ENCODE peak calls at places on chromosomes 1 and 21, in ten cellular contexts. T is esophagus squamous epithelium; P is pancreas; G is AG08396; L is iris pigment epithelial cell; O is stimulated activated CD4-positive, alpha-beta T cell treated with anti-CD3 and anti-CD28 coated beads, TNF-alpha, amount 100 ng/mL, for 48 hours; F is Daoy; B is bronchial epithelial cell; H is CD8-positive, alpha-beta T cell; U is NCI-H345. Q is an unnamed sample.

GRCh38 chr1:6241107-6241886 is 2.7 kb upstream of the HES3 start:
- DNase-seq in F (peak; percentile 4), U (no peak), H (no peak), P (peak; percentile 51), G (no peak), O (no peak), L (no peak), B (no peak), T (no peak), Q (no peak)

GRCh38 chr1:243236604-243237252 is 18.4 kb downstream of the CEP170 start:
- DNase-seq in G (no peak), F (no peak), O (no peak), U (no peak), L (no peak), T (no peak), B (no peak), P (no peak), H (no peak), Q (no peak)

GRCh38 chr1:153470707-153471106 is 10.3 kb upstream of the S100A7 start:
- DNase-seq in H (no peak), F (peak; percentile 18), G (no peak), B (peak; percentile 55), P (no peak), U (no peak), T (no peak), O (no peak), L (no peak), Q (no peak)

GRCh38 chr21:25639922-25640670 is 1.0 kb downstream of the JAM2 start:
- DNase-seq in H (no peak), B (no peak), L (no peak), G (peak; percentile 18), U (peak; percentile 17), P (no peak), F (peak; percentile 43), O (no peak), T (no peak), Q (no peak)

GRCh38 chr1:42784946-42785693 is at the start of gene TMEM269:
- DNase-seq in O (no peak), F (peak; percentile 17), T (no peak), L (peak; percentile 10), H (peak; percentile 36), G (no peak), U (no peak), P (peak; percentile 63), B (no peak), Q (no peak)

GRCh38 chr1:232578681-232579195 is 51.2 kb downstream of the SIPA1L2 start:
- DNase-seq in F (no peak), G (no peak), L (no peak), B (no peak), P (no peak), U (no peak), H (no peak), O (no peak), T (no peak), Q (no peak)

GRCh38 chr1:55524013-55524412 is 308.8 kb upstream of the USP24 start:
- DNase-seq in T (no peak), P (no peak), O (no peak), U (no peak), G (no peak), B (no peak), H (no peak), L (no peak), F (no peak), Q (no peak)

GRCh38 chr1:33267468-33268205 is 11.3 kb downstream of the ZNF362 start:
- DNase-seq in T (no peak), U (no peak), F (no peak), L (no peak), O (no peak), P (no peak), B (peak; percentile 74), G (no peak), H (no peak), Q (no peak)

GRCh38 chr1:13956386-13956785 is 256.4 kb downstream of the PRDM2 start:
- DNase-seq in L (peak; percentile 5), P (no peak), B (no peak), H (no peak), G (no peak), F (peak; percentile 35), O (no peak), U (no peak), T (no peak), Q (no peak)

GRCh38 chr1:232629250-232630046 is 485 bp downstream of the SIPA1L2 start:
- DNase-seq in O (no peak), G (peak; percentile 14), B (no peak), P (peak; percentile 88), H (no peak), L (no peak), T (no peak), U (peak; percentile 34), F (peak; percentile 59), Q (no peak)

GRCh38 chr21:29256125-29256895 is 42.4 kb upstream of the BACH1 start:
- DNase-seq in T (no peak), O (no peak), L (no peak), G (no peak), U (peak; percentile 26), P (no peak), H (no peak), B (peak; percentile 61), F (no peak), Q (peak; percentile 52)

GRCh38 chr21:21232320-21232719 is 234.1 kb downstream of the NCAM2 start:
- DNase-seq in U (peak; percentile 34), F (peak; percentile 8), G (peak; percentile 5), O (no peak), B (peak; percentile 9), L (peak; percentile 54), T (no peak), H (no peak), P (no peak), Q (no peak)

GRCh38 chr1:6003568-6004411 is 11.6 kb upstream of the NPHP4 start:
- DNase-seq in B (no peak), P (peak; percentile 18), O (no peak), H (no peak), U (peak; percentile 91), F (no peak), G (no peak), L (no peak), T (no peak), Q (peak; percentile 46)

GRCh38 chr1:156826596-156826995 is 9.9 kb upstream of the SH2D2A start:
- DNase-seq in F (no peak), P (no peak), H (no peak), L (no peak), B (no peak), O (no peak), G (no peak), T (no peak), U (no peak), Q (no peak)

GRCh38 chr1:202076050-202076511 is 46.6 kb upstream of the GPR37L1 start:
- DNase-seq in O (no peak), G (no peak), T (no peak), F (no peak), H (no peak), U (peak; percentile 37), B (no peak), L (no peak), P (no peak), Q (peak; percentile 82)

GRCh38 chr1:228308085-228308601 is 98.5 kb downstream of the TRIM11 start:
- DNase-seq in F (no peak), O (no peak), L (no peak), B (no peak), P (no peak), G (no peak), U (no peak), T (no peak), H (no peak), Q (no peak)

GRCh38 chr1:26290061-26290415 is 10.2 kb downstream of the SH3BGRL3 start:
- DNase-seq in B (no peak), P (no peak), F (no peak), U (no peak), O (no peak), L (no peak), G (no peak), T (no peak), H (no peak), Q (no peak)

GRCh38 chr1:89833183-89834077 is 12.6 kb downstream of the LRRC8D start:
- DNase-seq in T (no peak), P (no peak), L (no peak), B (no peak), H (no peak), U (no peak), G (no peak), O (no peak), F (no peak), Q (no peak)

GRCh38 chr1:3779265-3779911 is 6.8 kb downstream of the SMIM1 start:
- DNase-seq in O (no peak), H (no peak), G (no peak), L (no peak), T (no peak), P (no peak), F (no peak), U (no peak), B (no peak), Q (no peak)

GRCh38 chr1:202806845-202807366 is 1.3 kb downstream of the KDM5B start:
- DNase-seq in O (no peak), P (peak; percentile 74), U (peak; percentile 31), H (peak; percentile 3), G (no peak), B (no peak), F (peak; percentile 51), L (peak; percentile 17), T (no peak), Q (no peak)

GRCh38 chr1:234973426-234974250 is 155.0 kb downstream of the TOMM20 start:
- DNase-seq in O (no peak), G (no peak), L (no peak), U (peak; percentile 58), P (no peak), B (no peak), T (no peak), F (no peak), H (no peak), Q (peak; percentile 80)

Q was measured in DMS153.